ENCODE peak calls at places on chromosomes 1 and 21, in ten cellular contexts. D, I, L, J, G, X, U, T, P and B are unnamed samples.

GRCh38 chr1:2341706-2342383 is 49.5 kb downstream of the MORN1 start:
- DNase-seq in G (no peak), J (no peak), L (no peak), P (no peak), U (no peak), T (no peak), D (no peak), X (peak), I (no peak), B (no peak)

GRCh38 chr1:218778257-218778656 is 395.4 kb upstream of the LYPLAL1 start:
- DNase-seq in D (no peak), U (no peak), L (no peak), T (no peak), I (no peak), P (no peak), X (no peak), G (no peak), J (no peak), B (no peak)

GRCh38 chr1:85278853-85279314 is 2.5 kb upstream of the BCL10 start:
- DNase-seq in G (no peak), L (no peak), D (peak), U (no peak), P (peak), X (peak), I (no peak), T (no peak), J (peak), B (no peak)

GRCh38 chr1:3283849-3284248 is 170.6 kb upstream of the ARHGEF16 start:
- DNase-seq in L (peak), T (peak), I (peak), P (no peak), G (no peak), X (peak), D (no peak), J (no peak), U (no peak), B (peak)

GRCh38 chr1:37410080-37410479 is 64.3 kb upstream of the ZC3H12A start:
- DNase-seq in D (no peak), L (no peak), J (no peak), I (no peak), X (no peak), U (no peak), G (peak), T (no peak), P (no peak), B (no peak)

GRCh38 chr1:223355699-223356098 is 8.3 kb downstream of the SUSD4 start:
- DNase-seq in J (peak), L (no peak), D (no peak), X (no peak), G (no peak), T (no peak), U (no peak), I (no peak), P (peak), B (no peak)

GRCh38 chr1:39229504-39229903 is 25.0 kb downstream of the MACF1 start:
- DNase-seq in I (no peak), G (no peak), D (no peak), J (no peak), P (no peak), U (no peak), L (no peak), X (no peak), T (no peak), B (no peak)

GRCh38 chr1:226625832-226626576 is 77.4 kb downstream of the STUM start:
- DNase-seq in D (no peak), P (no peak), G (no peak), I (no peak), T (no peak), X (no peak), U (no peak), J (no peak), L (no peak), B (no peak)

GRCh38 chr1:159179906-159180305 is 8.5 kb downstream of the CADM3 start:
- DNase-seq in G (no peak), T (no peak), J (no peak), I (no peak), U (no peak), P (no peak), X (no peak), D (no peak), L (no peak), B (no peak)

GRCh38 chr1:186620951-186621350 is 59.3 kb downstream of the PTGS2 start:
- DNase-seq in D (peak), P (peak), L (no peak), X (no peak), U (no peak), J (peak), I (no peak), G (no peak), T (no peak), B (no peak)

GRCh38 chr1:173224280-173224886 is 17.3 kb upstream of the TNFSF4 start:
- DNase-seq in D (peak), X (no peak), J (no peak), T (no peak), L (no peak), G (no peak), U (no peak), P (no peak), I (no peak), B (no peak)

GRCh38 chr1:6603424-6603850 is 768 bp upstream of the KLHL21 start:
- DNase-seq in J (no peak), X (peak), G (no peak), D (peak), U (no peak), P (peak), I (peak), L (peak), T (peak), B (peak)

GRCh38 chr1:6447818-6448748 is 17.9 kb downstream of the TNFRSF25 start:
- DNase-seq in U (peak), G (no peak), J (no peak), D (no peak), T (peak), P (no peak), L (no peak), X (no peak), I (no peak), B (no peak)

GRCh38 chr1:36070349-36070748 is 13.5 kb upstream of the TEKT2 start:
- DNase-seq in U (no peak), T (no peak), J (no peak), D (no peak), X (no peak), L (no peak), P (no peak), I (no peak), G (no peak), B (no peak)

GRCh38 chr1:102174259-102174863 is 177.6 kb upstream of the OLFM3 start:
- DNase-seq in P (no peak), J (no peak), I (peak), L (no peak), G (no peak), U (no peak), X (no peak), D (no peak), T (peak), B (no peak)

GRCh38 chr1:61323681-61324328 is 241.4 kb downstream of the NFIA start:
- DNase-seq in G (no peak), D (no peak), L (no peak), X (no peak), J (peak), I (no peak), T (no peak), P (peak), U (peak), B (no peak)

GRCh38 chr1:107914144-107914543 is 50.8 kb downstream of the VAV3 start:
- DNase-seq in J (no peak), U (no peak), P (no peak), T (no peak), X (no peak), G (no peak), L (no peak), I (no peak), D (no peak), B (no peak)

GRCh38 chr1:35866998-35867397 is 16.0 kb upstream of the AGO1 start:
- DNase-seq in X (no peak), P (no peak), I (no peak), J (no peak), G (no peak), D (no peak), T (no peak), U (no peak), L (no peak), B (no peak)

GRCh38 chr21:16879479-16879878 is 633.4 kb upstream of the CXADR start:
- DNase-seq in P (no peak), U (no peak), T (no peak), G (no peak), X (no peak), J (no peak), L (no peak), I (no peak), D (no peak), B (no peak)